ENCODE peak calls at places on chromosomes 13 and 19, in five cellular contexts. X, L, P, S and C are unnamed samples.

GRCh38 chr19:50357178-50358100 is 8.0 kb downstream of the NAPSA start:
- DNase-seq in X (peak; percentile 29), L (peak; percentile 70), P (peak; percentile 60), S (peak; percentile 78), C (no peak)

GRCh38 chr13:109162248-109163051 is 533.0 kb downstream of the MYO16 start:
- DNase-seq in X (no peak), L (no peak), P (no peak), S (no peak), C (no peak)

GRCh38 chr13:51811046-51811445 is 7.1 kb upstream of the DHRS12 start:
- DNase-seq in X (no peak), L (no peak), P (no peak), S (no peak), C (no peak)

GRCh38 chr13:110448230-110448629 is 113.3 kb downstream of the RAB20 start:
- DNase-seq in X (peak; percentile 82), L (peak; percentile 67), P (peak; percentile 80), S (no peak), C (peak; percentile 63)

GRCh38 chr13:46341112-46341711 is 45.8 kb downstream of the RUBCNL start:
- DNase-seq in X (peak; percentile 39), L (peak; percentile 92), P (peak; percentile 90), S (no peak), C (peak; percentile 57)

GRCh38 chr13:42788601-42789000 is 7.2 kb downstream of the FAM216B start:
- DNase-seq in X (no peak), L (no peak), P (no peak), S (no peak), C (no peak)

GRCh38 chr19:54096642-54097106 is 3.9 kb downstream of the OSCAR start:
- DNase-seq in X (no peak), L (peak; percentile 66), P (peak; percentile 51), S (no peak), C (no peak)

GRCh38 chr13:32178763-32179162 is 136.4 kb downstream of the ZAR1L start:
- DNase-seq in X (no peak), L (no peak), P (no peak), S (no peak), C (no peak)

GRCh38 chr13:93298741-93299140 is 72.1 kb downstream of the GPC6 start:
- DNase-seq in X (no peak), L (no peak), P (no peak), S (no peak), C (no peak)

GRCh38 chr19:14689598-14690503 is at the start of gene ZNF333:
- DNase-seq in X (peak; percentile 62), L (peak; percentile 94), P (peak; percentile 89), S (peak; percentile 95), C (peak; percentile 22)

GRCh38 chr19:14683439-14683838 is 6.4 kb upstream of the ZNF333 start:
- DNase-seq in X (no peak), L (no peak), P (no peak), S (no peak), C (no peak)

GRCh38 chr19:14682084-14682483 is 7.4 kb upstream of the ADGRE3 start:
- DNase-seq in X (no peak), L (no peak), P (no peak), S (no peak), C (no peak)

GRCh38 chr19:14686411-14686810 is 3.4 kb upstream of the ZNF333 start:
- DNase-seq in X (no peak), L (peak; percentile 50), P (peak; percentile 13), S (no peak), C (no peak)
- TF ChIP-seq CTCF in X (no peak), L (peak; percentile 21), P (no peak), S (no peak), C (peak; percentile 44)

DNA sequence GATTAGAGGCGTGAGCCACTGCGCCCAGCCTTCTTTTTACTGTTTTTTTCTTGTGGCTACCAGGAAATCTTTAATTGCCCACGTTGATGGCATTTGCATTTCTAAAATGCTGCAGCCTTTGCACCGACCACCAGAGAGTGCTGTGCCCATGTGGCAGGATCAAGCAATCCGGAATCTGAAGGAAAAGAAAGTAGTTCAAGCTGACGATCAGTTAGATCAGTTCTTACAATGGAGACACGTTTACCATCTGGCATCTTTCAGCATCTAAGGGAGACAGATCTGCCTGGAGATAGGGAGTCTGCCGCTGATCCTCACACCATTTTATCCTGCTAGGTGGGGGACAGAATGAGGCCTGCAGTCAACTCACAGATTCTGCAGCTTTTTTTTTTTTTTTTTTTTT is 19.9 kb downstream of the TINCR start:
- DNase-seq in X (peak; percentile 19), L (peak; percentile 39), P (peak; percentile 31), S (no peak), C (no peak)
- TF ChIP-seq CTCF in X (peak; percentile 64), L (peak; percentile 62), P (peak; percentile 67), S (no peak), C (peak; percentile 70)

DNA sequence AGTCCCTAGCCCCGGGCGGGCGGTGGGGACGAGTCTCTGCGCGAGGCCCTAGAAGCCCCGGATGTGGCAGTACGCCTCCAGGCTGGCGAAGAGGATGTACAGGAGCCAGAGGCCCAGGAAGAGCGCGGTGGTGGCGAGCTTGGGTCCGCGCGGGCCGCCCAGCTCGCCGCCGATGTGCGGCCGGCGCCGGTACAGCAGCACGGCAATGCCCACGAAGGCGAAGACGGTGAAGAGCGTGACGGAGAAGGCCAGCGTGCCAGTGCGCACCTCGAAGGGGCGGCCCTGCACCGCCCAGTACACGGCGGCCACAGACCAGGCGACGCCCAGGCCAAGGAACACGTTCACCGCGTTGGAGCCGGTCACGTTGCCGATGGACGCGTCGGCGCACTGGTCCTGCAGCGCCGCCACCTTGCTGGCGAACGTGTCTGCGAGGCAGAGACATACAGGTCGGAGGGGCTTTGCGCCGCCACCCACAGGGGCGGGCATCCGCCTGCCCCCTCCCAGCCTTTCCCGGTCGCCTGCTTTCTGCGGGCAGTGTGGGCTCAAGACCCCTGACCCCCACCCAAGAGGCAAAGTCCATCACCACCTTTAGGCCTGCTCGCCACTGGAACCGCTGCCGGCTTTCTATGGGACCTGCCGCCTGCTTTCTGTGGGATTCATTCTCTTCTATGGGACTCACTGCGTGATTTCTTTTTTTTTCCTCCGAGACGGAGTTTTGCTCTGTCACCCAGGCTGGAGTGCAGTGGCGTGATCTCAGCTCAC is 10.9 kb upstream of the MEIS3 start:
- DNase-seq in X (no peak), L (peak; percentile 62), P (peak; percentile 38), S (peak; percentile 54), C (no peak)
- TF ChIP-seq CTCF in X (peak; percentile 14), L (no peak), P (no peak), S (no peak), C (peak; percentile 2)

DNA sequence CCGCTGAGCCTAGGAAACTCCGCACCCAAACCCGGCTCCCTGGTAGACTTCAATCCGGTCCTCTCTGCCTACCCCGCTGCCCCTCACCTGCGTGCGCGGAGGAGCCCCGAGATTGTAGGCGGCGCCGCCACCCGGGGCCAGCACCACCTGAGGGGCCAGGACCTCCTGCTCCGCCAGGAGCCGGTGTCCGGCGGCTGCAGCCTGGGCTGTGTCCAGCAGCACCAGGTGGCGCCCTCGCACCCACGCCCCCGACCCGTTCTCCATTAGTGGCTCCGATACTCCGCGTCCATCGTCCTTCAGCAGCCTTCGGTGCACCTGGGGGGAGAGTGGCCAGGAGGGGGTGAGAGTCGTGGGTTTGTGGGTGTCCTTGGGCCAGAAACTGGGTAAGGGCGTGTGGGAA is 18.5 kb downstream of the MAN2B1 start:
- DNase-seq in X (no peak), L (no peak), P (no peak), S (peak; percentile 40), C (no peak)
- TF ChIP-seq CTCF in X (peak; percentile 38), L (peak; percentile 30), P (peak; percentile 42), S (peak; percentile 30), C (peak; percentile 50)

GRCh38 chr19:15419413-15420025 is 731 bp upstream of the AKAP8L start:
- DNase-seq in X (no peak), L (peak; percentile 28), P (no peak), S (peak; percentile 15), C (no peak)
- TF ChIP-seq CTCF in X (no peak), L (no peak), P (no peak), S (no peak), C (no peak)

GRCh38 chr13:52862358-52863206 is 14.1 kb upstream of the PCDH8 start:
- DNase-seq in X (no peak), L (no peak), P (no peak), S (no peak), C (no peak)
- TF ChIP-seq CTCF in X (peak; percentile 29), L (peak; percentile 26), P (peak; percentile 20), S (peak; percentile 35), C (peak; percentile 71)

DNA sequence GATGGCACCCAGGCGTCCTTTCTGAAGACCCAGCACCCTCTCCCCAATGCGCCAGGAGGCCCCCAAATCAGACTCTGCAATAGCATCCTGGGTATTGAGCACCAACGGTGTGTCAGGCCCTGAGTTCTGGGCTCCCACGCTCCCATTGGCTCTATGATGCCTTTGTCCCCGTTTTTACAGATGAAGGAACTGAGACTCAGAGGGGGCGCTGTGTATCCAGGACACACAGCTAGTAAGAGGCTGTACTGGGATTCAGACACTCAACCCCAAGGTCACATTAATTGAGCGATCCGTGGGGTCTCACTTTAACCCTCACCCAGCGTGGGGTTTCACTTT is 42.5 kb downstream of the CYP4F22 start:
- DNase-seq in X (no peak), L (no peak), P (no peak), S (no peak), C (no peak)
- TF ChIP-seq CTCF in X (no peak), L (no peak), P (no peak), S (no peak), C (peak; percentile 8)

GRCh38 chr13:98345103-98345899 is 168.2 kb upstream of the RNF113B start:
- DNase-seq in X (no peak), L (no peak), P (no peak), S (peak; percentile 21), C (no peak)
- TF ChIP-seq CTCF in X (no peak), L (no peak), P (no peak), S (no peak), C (peak; percentile 16)

GRCh38 chr19:41398603-41399002 is 985 bp downstream of the BCKDHA start:
- DNase-seq in X (no peak), L (no peak), P (no peak), S (no peak), C (no peak)

GRCh38 chr19:41395355-41395754 is 1.8 kb downstream of the EXOSC5 start:
- DNase-seq in X (no peak), L (no peak), P (no peak), S (no peak), C (no peak)

GRCh38 chr19:41399091-41399490 is 1.5 kb downstream of the BCKDHA start:
- DNase-seq in X (no peak), L (no peak), P (no peak), S (no peak), C (no peak)

GRCh38 chr19:41398042-41398403 is 405 bp downstream of the BCKDHA start:
- DNase-seq in X (no peak), L (no peak), P (no peak), S (no peak), C (no peak)

GRCh38 chr19:41397086-41398041 is at the start of the genes BCKDHA and EXOSC5:
- DNase-seq in X (peak; percentile 100), L (peak; percentile 100), P (peak; percentile 100), S (peak; percentile 100), C (peak; percentile 98)
- TF ChIP-seq CTCF in X (no peak), L (no peak), P (no peak), S (no peak), C (no peak)